ENCODE peak calls at places on chromosomes 3 and 15, in seven cellular contexts. L, W, M, S, V, H and B are unnamed samples.

GRCh38 chr3:140931016-140931454 is 10.6 kb upstream of the SLC25A36 start:
- DNase-seq in L (no peak), W (no peak), M (no peak), S (no peak), V (no peak), H (no peak), B (no peak)

GRCh38 chr3:171173732-171174131 is 147.2 kb upstream of the SLC2A2 start:
- DNase-seq in L (peak), W (no peak), M (no peak), S (no peak), V (no peak), H (peak), B (no peak)

GRCh38 chr3:186220886-186221285 is 112.0 kb upstream of the ETV5 start:
- DNase-seq in L (no peak), W (no peak), M (no peak), S (no peak), V (no peak), H (no peak), B (no peak)

GRCh38 chr15:32908135-32908801 is 190.5 kb downstream of the GREM1 start:
- DNase-seq in L (peak), W (no peak), M (no peak), S (peak), V (no peak), H (no peak), B (no peak)

GRCh38 chr3:43995078-43995928 is 246.4 kb upstream of the TOPAZ1 start:
- DNase-seq in L (peak), W (peak), M (peak), S (no peak), V (peak), H (peak), B (peak)

GRCh38 chr15:85976986-85977385 is 102.7 kb upstream of the AGBL1 start:
- DNase-seq in L (peak), W (no peak), M (no peak), S (no peak), V (no peak), H (peak), B (peak)

GRCh38 chr3:4753073-4753691 is 226.1 kb upstream of the BHLHE40 start:
- DNase-seq in L (no peak), W (no peak), M (no peak), S (no peak), V (no peak), H (no peak), B (no peak)

GRCh38 chr3:14962762-14963161 is 15.4 kb downstream of the NR2C2 start:
- DNase-seq in L (peak), W (no peak), M (no peak), S (no peak), V (no peak), H (peak), B (peak)

GRCh38 chr3:153442799-153443487 is 280.9 kb downstream of the RAP2B start:
- DNase-seq in L (no peak), W (no peak), M (no peak), S (no peak), V (no peak), H (no peak), B (no peak)

GRCh38 chr3:185042357-185042756 is 110.5 kb downstream of the C3orf70 start:
- DNase-seq in L (no peak), W (no peak), M (no peak), S (no peak), V (no peak), H (peak), B (no peak)

GRCh38 chr3:53965291-53965690 is 73.6 kb upstream of the SELENOK start:
- DNase-seq in L (no peak), W (no peak), M (no peak), S (no peak), V (no peak), H (no peak), B (no peak)

GRCh38 chr3:76107935-76108570 is 322.7 kb upstream of the ZNF717 start:
- DNase-seq in L (peak), W (peak), M (peak), S (peak), V (no peak), H (no peak), B (peak)

GRCh38 chr15:80984856-80985255 is 4.8 kb downstream of the MESD start:
- DNase-seq in L (peak), W (no peak), M (no peak), S (no peak), V (no peak), H (no peak), B (peak)

GRCh38 chr15:27934782-27935181 is 164.3 kb downstream of the OCA2 start:
- DNase-seq in L (no peak), W (no peak), M (no peak), S (no peak), V (no peak), H (no peak), B (no peak)

GRCh38 chr15:83014205-83014653 is 2.8 kb upstream of the C15orf40 start:
- DNase-seq in L (no peak), W (no peak), M (no peak), S (no peak), V (no peak), H (no peak), B (no peak)

GRCh38 chr15:39362832-39363561 is 217.9 kb upstream of the THBS1 start:
- DNase-seq in L (peak), W (no peak), M (no peak), S (peak), V (no peak), H (no peak), B (peak)

GRCh38 chr15:38853608-38854007 is 289.0 kb upstream of the RASGRP1 start:
- DNase-seq in L (peak), W (peak), M (no peak), S (no peak), V (peak), H (no peak), B (peak)

GRCh38 chr3:127159547-127159946 is 33.4 kb upstream of the PRR23E start:
- DNase-seq in L (no peak), W (no peak), M (peak), S (no peak), V (no peak), H (no peak), B (no peak)